ENCODE peak calls at places on chromosomes 6 and 20, in eight cellular contexts. S is iPS-NIHi11, P is AG04450, O is BJ, J is HT-29, F is nephron progenitor cell, T is caudate nucleus, D is germinal center. Q is an unnamed sample.

GRCh38 chr6:169702640-169703246 is 817 bp downstream of the C6orf120 start:
- DNase-seq in S (peak), P (no peak), O (no peak), J (peak), F (no peak), T (no peak), D (peak), Q (peak)

GRCh38 chr6:126175251-126175650 is 164.7 kb upstream of the CENPW start:
- DNase-seq in S (no peak), P (no peak), O (no peak), J (no peak), F (no peak), T (no peak), D (no peak), Q (no peak)

GRCh38 chr20:62117658-62118057 is 4.6 kb upstream of the LSM14B start:
- DNase-seq in S (no peak), P (no peak), O (no peak), J (no peak), F (no peak), T (no peak), D (no peak), Q (no peak)

GRCh38 chr6:142902636-142903053 is 42.3 kb downstream of the HIVEP2 start:
- DNase-seq in S (no peak), P (peak), O (peak), J (peak), F (no peak), T (no peak), D (no peak), Q (no peak)

GRCh38 chr6:75201901-75202672 is 3.8 kb downstream of the COL12A1 start:
- DNase-seq in S (no peak), P (no peak), O (no peak), J (no peak), F (peak), T (no peak), D (peak), Q (no peak)

GRCh38 chr6:98525860-98526259 is 308.5 kb upstream of the POU3F2 start:
- DNase-seq in S (peak), P (no peak), O (no peak), J (no peak), F (no peak), T (no peak), D (no peak), Q (no peak)

GRCh38 chr6:89688328-89688727 is 49.8 kb upstream of the LYRM2 start:
- DNase-seq in S (no peak), P (no peak), O (no peak), J (no peak), F (no peak), T (no peak), D (no peak), Q (no peak)

GRCh38 chr6:166586424-166587156 is at the start of gene RAMACL:
- DNase-seq in S (peak), P (no peak), O (no peak), J (peak), F (peak), T (no peak), D (peak), Q (peak)

GRCh38 chr20:9025643-9026042 is 43.2 kb upstream of the PLCB4 start:
- DNase-seq in S (no peak), P (no peak), O (no peak), J (no peak), F (no peak), T (no peak), D (no peak), Q (no peak)

GRCh38 chr6:144008501-144009245 is 614 bp upstream of the PLAGL1 start:
- DNase-seq in S (peak), P (no peak), O (no peak), J (no peak), F (no peak), T (peak), D (no peak), Q (no peak)

GRCh38 chr6:134692008-134692407 is 257.9 kb downstream of the ALDH8A1 start:
- DNase-seq in S (no peak), P (no peak), O (no peak), J (no peak), F (no peak), T (no peak), D (no peak), Q (no peak)

GRCh38 chr20:17875981-17876385 is 92.6 kb downstream of the SNX5 start:
- DNase-seq in S (no peak), P (no peak), O (no peak), J (no peak), F (no peak), T (no peak), D (no peak), Q (no peak)

GRCh38 chr6:41359617-41360313 is 24.4 kb downstream of the NCR2 start:
- DNase-seq in S (no peak), P (no peak), O (no peak), J (no peak), F (no peak), T (no peak), D (no peak), Q (no peak)

GRCh38 chr20:48638546-48638945 is 189.3 kb downstream of the PREX1 start:
- DNase-seq in S (no peak), P (no peak), O (no peak), J (peak), F (no peak), T (no peak), D (no peak), Q (no peak)

GRCh38 chr6:4740032-4740431 is 36.2 kb upstream of the CDYL start:
- DNase-seq in S (no peak), P (no peak), O (no peak), J (no peak), F (no peak), T (no peak), D (no peak), Q (no peak)

GRCh38 chr20:53794529-53795115 is 201.0 kb upstream of the ZNF217 start:
- DNase-seq in S (no peak), P (no peak), O (peak), J (no peak), F (no peak), T (no peak), D (no peak), Q (no peak)

GRCh38 chr6:36717231-36717825 is 19.7 kb downstream of the RAB44 start:
- DNase-seq in S (no peak), P (no peak), O (no peak), J (no peak), F (no peak), T (no peak), D (no peak), Q (no peak)

GRCh38 chr6:109508166-109508860 is 25.3 kb upstream of the ZBTB24 start:
- DNase-seq in S (no peak), P (no peak), O (no peak), J (no peak), F (no peak), T (no peak), D (no peak), Q (no peak)

GRCh38 chr6:151239603-151240035 is at the start of gene AKAP12:
- DNase-seq in S (peak), P (peak), O (no peak), J (no peak), F (no peak), T (peak), D (no peak), Q (no peak)

GRCh38 chr6:106885659-106886058 is 88.9 kb downstream of the CD24 start:
- DNase-seq in S (no peak), P (no peak), O (no peak), J (no peak), F (no peak), T (no peak), D (no peak), Q (no peak)

GRCh38 chr20:10523438-10523837 is 88.3 kb downstream of the SLX4IP start:
- DNase-seq in S (no peak), P (no peak), O (no peak), J (no peak), F (no peak), T (peak), D (no peak), Q (no peak)

GRCh38 chr6:4928426-4928825 is 75.4 kb downstream of the RPP40 start:
- DNase-seq in S (no peak), P (no peak), O (peak), J (no peak), F (no peak), T (no peak), D (no peak), Q (no peak)

GRCh38 chr20:24664266-24664986 is 195.0 kb downstream of the SYNDIG1 start:
- DNase-seq in S (no peak), P (no peak), O (no peak), J (no peak), F (no peak), T (no peak), D (no peak), Q (no peak)

GRCh38 chr6:130500693-130501092 is 134.9 kb downstream of the TMEM200A start:
- DNase-seq in S (no peak), P (peak), O (peak), J (no peak), F (no peak), T (no peak), D (no peak), Q (no peak)

GRCh38 chr20:40524071-40524470 is 165.0 kb downstream of the MAFB start:
- DNase-seq in S (no peak), P (no peak), O (no peak), J (no peak), F (no peak), T (no peak), D (no peak), Q (no peak)

GRCh38 chr20:58722877-58723627 is 30.5 kb downstream of the NPEPL1 start:
- DNase-seq in S (no peak), P (no peak), O (no peak), J (no peak), F (no peak), T (no peak), D (no peak), Q (no peak)

GRCh38 chr6:129583864-129584263 is 126.1 kb downstream of the ARHGAP18 start:
- DNase-seq in S (no peak), P (no peak), O (no peak), J (no peak), F (no peak), T (no peak), D (no peak), Q (no peak)

GRCh38 chr20:41138217-41138526 is 829 bp downstream of the PLCG1 start:
- DNase-seq in S (no peak), P (no peak), O (no peak), J (peak), F (no peak), T (no peak), D (no peak), Q (no peak)

GRCh38 chr6:37514377-37514776 is 14.7 kb upstream of the CCDC167 start:
- DNase-seq in S (no peak), P (no peak), O (no peak), J (no peak), F (no peak), T (no peak), D (no peak), Q (no peak)

GRCh38 chr20:50844430-50845100 is 49.7 kb downstream of the BCAS4 start:
- DNase-seq in S (no peak), P (peak), O (no peak), J (no peak), F (no peak), T (no peak), D (no peak), Q (no peak)

Q was measured in HEK293T.